ENCODE peak calls at places on chromosomes 1 and 21, in ten cellular contexts. B is kidney, X is BJ, S is left lung, A is left ventricle myocardium inferior, V is uterus, G is epithelial cell of esophagus, M is colonic mucosa, W is HFF-Myc, U is tibial nerve. K is an unnamed sample.

GRCh38 chr1:65317866-65318653 is 8.7 kb downstream of the DNAJC6 start:
- DNase-seq in S (no peak), W (no peak), U (no peak), X (no peak), B (no peak), M (no peak), A (no peak), V (no peak), G (no peak), K (no peak)

GRCh38 chr1:180168786-180169640 is 14.3 kb downstream of the QSOX1 start:
- DNase-seq in W (no peak), X (no peak), A (no peak), B (no peak), G (peak), M (peak), S (no peak), V (peak), U (no peak), K (no peak)

GRCh38 chr1:245168090-245168489 is 13.3 kb downstream of the KIF26B start:
- DNase-seq in S (no peak), G (no peak), U (no peak), A (peak), X (no peak), B (peak), M (peak), W (no peak), V (no peak), K (no peak)

GRCh38 chr1:172134087-172134731 is 286.3 kb upstream of the C1orf105 start:
- DNase-seq in X (no peak), U (no peak), G (peak), M (no peak), B (no peak), S (no peak), A (no peak), V (no peak), W (no peak), K (no peak)

GRCh38 chr1:18714404-18715175 is 83.9 kb downstream of the PAX7 start:
- DNase-seq in X (no peak), U (no peak), S (no peak), B (no peak), V (no peak), M (no peak), A (no peak), G (no peak), W (no peak), K (no peak)

GRCh38 chr1:237013608-237014007 is 9.4 kb upstream of the MT1HL1 start:
- DNase-seq in X (no peak), V (no peak), W (no peak), G (no peak), A (no peak), S (no peak), U (no peak), M (no peak), B (no peak), K (no peak)

GRCh38 chr1:36781098-36781497 is 253.2 kb downstream of the GRIK3 start:
- DNase-seq in S (no peak), V (no peak), G (no peak), X (no peak), U (no peak), W (no peak), A (no peak), B (no peak), M (no peak), K (no peak)

GRCh38 chr1:185567006-185567405 is 167.2 kb upstream of the HMCN1 start:
- DNase-seq in G (peak), V (no peak), U (no peak), A (no peak), S (no peak), B (no peak), X (no peak), W (no peak), M (no peak), K (no peak)

GRCh38 chr1:84582802-84583587 is 8.8 kb upstream of the CTBS start:
- DNase-seq in U (no peak), X (no peak), B (no peak), A (no peak), M (no peak), W (peak), S (no peak), V (no peak), G (peak), K (no peak)

GRCh38 chr1:22184892-22185612 is 42.2 kb upstream of the WNT4 start:
- DNase-seq in A (no peak), B (peak), V (no peak), S (no peak), W (no peak), M (no peak), X (no peak), U (no peak), G (peak), K (no peak)

GRCh38 chr1:3536395-3536794 is 74.9 kb downstream of the MEGF6 start:
- DNase-seq in B (no peak), M (no peak), U (no peak), G (no peak), X (no peak), A (no peak), V (no peak), S (no peak), W (no peak), K (no peak)

GRCh38 chr1:205354259-205354904 is 2.3 kb downstream of the KLHDC8A start:
- DNase-seq in U (peak), A (no peak), X (no peak), G (peak), W (no peak), M (peak), B (no peak), S (no peak), V (peak), K (no peak)

GRCh38 chr1:107870691-107871090 is 94.3 kb downstream of the VAV3 start:
- DNase-seq in B (no peak), X (no peak), S (no peak), W (no peak), V (no peak), U (no peak), M (no peak), A (no peak), G (peak), K (no peak)

GRCh38 chr1:13798120-13798519 is 98.1 kb downstream of the PRDM2 start:
- DNase-seq in G (no peak), U (no peak), X (no peak), M (no peak), A (no peak), W (no peak), V (no peak), B (no peak), S (no peak), K (no peak)

GRCh38 chr1:155695107-155695506 is 6.2 kb downstream of the DAP3 start:
- DNase-seq in U (no peak), V (no peak), S (no peak), B (no peak), G (peak), A (no peak), M (no peak), W (no peak), X (no peak), K (no peak)

GRCh38 chr1:32321712-32322291 is 14.2 kb downstream of the MARCKSL1 start:
- DNase-seq in X (no peak), G (no peak), V (no peak), S (no peak), A (no peak), U (no peak), W (no peak), M (peak), B (no peak), K (no peak)

GRCh38 chr1:10146391-10146790 is 64.0 kb upstream of the KIF1B start:
- DNase-seq in X (no peak), M (no peak), B (no peak), V (no peak), A (no peak), U (no peak), G (no peak), S (no peak), W (no peak), K (no peak)

DNA sequence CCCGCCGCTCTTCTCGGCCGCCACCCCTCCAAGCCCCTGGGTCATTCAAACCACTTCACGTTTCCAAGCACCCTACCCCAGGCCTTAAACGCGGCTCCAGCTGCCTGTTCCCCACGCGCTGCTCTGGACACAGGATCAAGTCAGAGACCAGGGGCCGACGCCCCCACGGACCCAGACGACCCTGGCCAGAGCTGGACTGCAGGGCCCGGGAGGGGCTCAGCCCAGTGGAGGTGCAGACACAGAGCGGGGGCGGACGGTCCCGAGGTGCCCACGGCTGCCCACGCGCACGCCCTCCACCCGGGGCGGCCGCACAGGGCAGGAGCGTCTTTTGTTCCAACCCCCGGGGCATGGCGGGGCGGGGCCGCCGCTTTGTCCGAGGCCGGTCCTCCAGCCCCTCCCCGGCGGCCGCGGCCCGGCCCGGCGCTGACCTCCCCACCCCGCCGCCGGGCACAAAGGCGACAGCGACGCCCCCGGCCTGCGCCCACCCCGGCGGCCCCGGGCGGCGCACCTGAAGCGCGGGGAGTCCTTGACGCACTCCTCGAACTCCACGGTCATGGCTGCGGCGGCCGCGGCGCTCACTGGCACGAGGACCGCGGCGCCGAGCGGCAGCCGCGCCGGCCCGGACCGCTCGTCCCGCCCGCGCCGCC is 346 bp downstream of the ACAP3 start:
- DNase-seq in M (peak), A (peak), W (no peak), U (no peak), S (peak), X (no peak), V (no peak), G (no peak), B (no peak), K (no peak)
- TF ChIP-seq CTCF in M (no peak), A (no peak), W (no peak), U (no peak), S (no peak), X (no peak), V (no peak), G (no peak), B (no peak), K (no peak)

GRCh38 chr1:30968220-30968971 is 59.8 kb upstream of the SDC3 start:
- DNase-seq in W (no peak), U (no peak), B (no peak), V (no peak), A (no peak), S (no peak), M (no peak), X (no peak), G (peak), K (no peak)
- TF ChIP-seq CTCF in W (no peak), U (no peak), B (no peak), V (no peak), A (no peak), S (no peak), M (no peak), X (no peak), G (no peak), K (no peak)

DNA sequence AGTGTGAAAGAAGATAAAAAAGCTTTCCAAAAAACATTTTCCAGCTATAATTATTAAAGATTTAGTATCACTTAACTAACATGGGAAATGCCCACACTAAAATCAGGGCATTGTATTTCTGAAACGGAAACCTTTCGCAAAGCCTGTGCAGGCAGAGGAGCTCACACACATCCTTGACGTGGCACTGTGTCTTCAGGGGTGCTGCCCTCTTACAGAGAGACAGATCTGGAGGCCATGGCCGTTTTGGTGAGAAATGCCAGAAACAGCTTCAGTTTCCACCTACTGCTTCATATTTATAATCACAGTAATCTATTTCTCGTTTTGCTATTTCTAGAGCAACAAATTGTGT is 26.7 kb downstream of the ATP1B1 start:
- DNase-seq in M (no peak), B (no peak), S (no peak), V (no peak), X (no peak), U (no peak), W (no peak), A (no peak), G (no peak), K (no peak)
- TF ChIP-seq CTCF in M (no peak), B (no peak), S (no peak), V (no peak), X (no peak), U (no peak), W (no peak), A (no peak), G (no peak), K (no peak)

DNA sequence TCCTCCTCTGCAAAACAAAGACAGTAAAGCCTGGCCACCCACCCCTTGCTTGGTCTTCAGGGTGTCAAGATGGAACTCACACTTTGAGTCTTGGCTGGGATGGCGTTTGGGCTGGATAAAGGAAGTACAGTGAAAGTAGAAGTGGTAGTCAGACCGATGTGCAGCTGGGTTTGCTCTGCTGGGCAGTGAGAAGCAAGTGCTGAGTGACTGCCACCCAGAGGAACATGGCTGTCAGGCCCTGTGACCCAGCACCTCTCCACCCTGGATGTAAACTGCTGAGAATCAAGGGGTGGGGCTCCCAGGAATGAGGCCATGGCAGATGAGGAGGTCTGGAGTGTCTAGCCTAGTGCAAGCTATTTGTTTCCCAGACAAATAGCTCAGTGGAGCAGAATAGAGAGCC is 51.2 kb downstream of the POFUT2 start:
- DNase-seq in V (no peak), G (no peak), U (no peak), B (no peak), A (no peak), W (no peak), S (no peak), X (no peak), M (no peak), K (no peak)
- TF ChIP-seq CTCF in V (no peak), G (peak), U (no peak), B (no peak), A (no peak), W (no peak), S (no peak), X (no peak), M (no peak), K (no peak)

DNA sequence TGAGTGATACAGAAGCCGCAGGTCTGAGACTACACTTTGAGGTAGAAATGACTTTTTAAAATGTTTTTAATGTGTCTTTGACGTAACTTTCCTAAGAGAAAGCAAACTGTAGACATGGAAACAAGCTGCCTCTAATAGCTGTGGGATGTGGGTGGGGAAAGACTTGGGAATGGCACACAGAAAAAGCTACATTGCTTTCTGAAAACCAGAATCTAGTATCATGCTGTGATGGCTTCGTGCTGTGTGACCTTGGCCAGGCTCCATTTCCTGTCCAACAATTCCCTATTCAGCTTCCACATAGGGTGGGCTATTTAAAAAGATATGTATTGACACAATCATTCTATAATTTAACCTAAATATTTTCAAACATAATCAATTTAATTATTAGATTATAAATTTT is 909.1 kb downstream of the NCAM2 start:
- DNase-seq in U (no peak), V (no peak), M (no peak), B (no peak), G (no peak), S (no peak), X (no peak), A (no peak), W (no peak), K (no peak)
- TF ChIP-seq CTCF in U (no peak), V (no peak), M (no peak), B (no peak), G (no peak), S (no peak), X (no peak), A (no peak), W (no peak), K (no peak)

GRCh38 chr1:59775480-59775879 is 39.3 kb upstream of the HOOK1 start:
- DNase-seq in X (no peak), A (no peak), G (no peak), V (no peak), M (no peak), B (no peak), W (no peak), S (no peak), U (no peak), K (no peak)

GRCh38 chr1:59776960-59777852 is 37.5 kb upstream of the HOOK1 start:
- DNase-seq in X (no peak), W (no peak), A (no peak), U (no peak), V (no peak), S (no peak), G (no peak), M (no peak), B (no peak), K (no peak)

GRCh38 chr1:59779949-59780348 is 34.8 kb upstream of the HOOK1 start:
- DNase-seq in M (no peak), U (no peak), V (no peak), B (no peak), W (no peak), G (no peak), X (no peak), A (no peak), S (no peak), K (no peak)
- TF ChIP-seq CTCF in M (no peak), U (no peak), V (no peak), B (no peak), W (peak), G (no peak), X (no peak), A (peak), S (no peak), K (no peak)

GRCh38 chr1:1954831-1955441 is 35.9 kb upstream of the TMEM52 start:
- DNase-seq in M (no peak), V (no peak), A (no peak), W (no peak), X (no peak), B (peak), G (no peak), U (no peak), S (no peak), K (no peak)
- TF ChIP-seq CTCF in M (no peak), V (no peak), A (no peak), W (peak), X (peak), B (peak), G (no peak), U (no peak), S (no peak), K (no peak)

GRCh38 chr1:117841117-117841650 is 88.2 kb downstream of the GDAP2 start:
- DNase-seq in G (no peak), U (no peak), M (no peak), W (no peak), X (no peak), B (no peak), V (no peak), S (no peak), A (no peak), K (no peak)

GRCh38 chr1:117838911-117839310 is 90.5 kb downstream of the GDAP2 start:
- DNase-seq in U (no peak), A (no peak), X (peak), S (no peak), M (no peak), B (no peak), G (peak), W (no peak), V (no peak), K (no peak)

GRCh38 chr1:117846674-117847425 is 82.6 kb downstream of the GDAP2 start:
- DNase-seq in U (no peak), W (no peak), S (no peak), A (no peak), V (no peak), B (no peak), M (no peak), X (no peak), G (no peak), K (no peak)

GRCh38 chr1:117843791-117844190 is 85.6 kb downstream of the GDAP2 start:
- DNase-seq in U (no peak), W (no peak), A (no peak), S (no peak), B (no peak), X (no peak), V (no peak), M (no peak), G (peak), K (no peak)

DNA sequence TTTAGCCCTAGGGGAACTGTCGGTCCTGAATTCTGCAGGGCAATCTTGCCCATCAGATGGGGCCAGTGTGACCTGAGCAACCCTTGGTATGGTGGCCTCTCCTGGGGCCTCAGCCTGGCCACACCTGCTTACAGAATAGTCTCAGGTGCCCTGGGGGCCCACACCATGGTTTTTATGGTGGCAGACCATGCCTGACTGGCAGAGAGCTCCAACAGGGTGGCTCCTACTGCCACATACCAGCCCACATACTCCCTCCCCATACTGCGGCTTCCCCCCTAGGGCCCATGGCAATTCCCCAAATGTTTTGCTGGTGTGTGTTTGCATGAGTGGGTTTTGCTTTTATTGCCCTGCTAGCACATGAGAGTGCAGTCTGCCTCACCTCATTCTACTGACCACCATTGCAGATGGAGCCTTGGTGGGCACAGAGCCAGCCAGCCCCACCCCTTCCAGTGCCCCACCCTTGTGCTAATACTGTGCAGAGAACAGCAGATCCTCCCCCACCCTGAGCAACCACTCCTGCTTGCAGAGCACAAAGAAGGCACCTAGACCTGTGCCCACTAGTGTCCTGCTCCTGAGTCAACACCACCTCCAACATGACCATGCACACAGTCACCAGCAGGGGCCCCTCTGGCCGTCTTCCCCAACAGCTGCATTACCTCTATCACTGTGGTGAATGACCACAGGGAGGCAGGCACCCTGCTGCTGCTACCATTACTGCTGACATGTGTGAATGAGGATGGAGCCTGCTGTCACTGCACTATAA is 86.8 kb downstream of the GDAP2 start:
- DNase-seq in A (no peak), M (no peak), W (no peak), S (no peak), G (no peak), X (no peak), B (no peak), V (no peak), U (no peak), K (no peak)
- TF ChIP-seq CTCF in A (no peak), M (no peak), W (peak), S (no peak), G (no peak), X (no peak), B (no peak), V (no peak), U (no peak), K (no peak)

DNA sequence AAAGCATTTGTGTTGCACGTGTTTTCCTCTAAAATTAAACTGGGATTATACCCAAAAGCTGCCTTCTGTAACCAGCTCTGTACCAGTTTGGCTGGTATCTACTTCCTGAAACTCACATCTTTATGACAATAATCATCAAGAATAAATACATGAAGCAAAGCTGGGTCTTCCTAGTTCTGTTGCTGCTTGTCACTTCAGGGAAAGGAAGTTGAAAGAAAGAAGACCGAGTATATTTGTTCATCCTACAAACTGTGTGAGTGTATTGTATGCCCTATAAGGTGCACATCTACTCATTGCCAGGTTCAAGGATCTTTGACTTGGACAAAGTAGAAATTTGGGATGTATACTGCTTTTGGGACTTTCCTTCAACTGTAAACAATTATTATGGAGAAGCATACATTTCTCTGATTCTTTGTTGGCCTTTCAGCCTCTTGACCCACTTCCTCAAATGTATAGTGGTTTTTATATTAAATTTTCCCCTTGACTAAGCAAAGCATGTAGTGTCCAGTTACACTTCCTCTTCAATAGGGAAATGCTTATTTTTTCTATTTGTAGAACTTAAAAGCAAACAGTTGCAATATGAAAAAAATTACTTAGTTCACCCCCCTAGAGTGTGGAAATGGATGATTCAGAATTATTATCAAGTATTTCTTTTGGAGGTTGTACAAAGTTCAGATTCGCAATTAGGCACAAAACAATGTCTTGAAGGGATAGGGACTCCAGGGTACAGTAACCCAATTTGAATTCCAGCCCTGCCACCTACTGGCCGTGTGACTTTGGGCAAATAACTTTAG is 28.9 kb upstream of the IFNGR2 start:
- DNase-seq in G (peak), B (no peak), X (no peak), A (peak), U (no peak), W (peak), S (peak), M (peak), V (no peak), K (no peak)
- TF ChIP-seq CTCF in G (peak), B (peak), X (peak), A (peak), U (peak), W (peak), S (no peak), M (peak), V (peak), K (peak)

K was measured in osteocyte.